ENCODE peak calls at places on chromosomes 5 and 9, in seven cellular contexts. R is fibroblast of lung, S is ovary, J is adrenal gland, H is astrocyte, E is IMR-90, G is thoracic aorta. L is an unnamed sample.

GRCh38 chr5:99037668-99038067 is 108.9 kb upstream of the CHD1 start:
- DNase-seq in R (no peak), S (no peak), J (no peak), H (no peak), E (no peak), G (no peak), L (no peak)

GRCh38 chr5:42059778-42060464 is 134.8 kb downstream of the FBXO4 start:
- DNase-seq in R (no peak), S (no peak), J (no peak), H (no peak), E (no peak), G (no peak), L (no peak)

GRCh38 chr5:163914911-163915310 is 409.5 kb downstream of the MAT2B start:
- DNase-seq in R (no peak), S (no peak), J (no peak), H (no peak), E (no peak), G (no peak), L (peak; percentile 44)

GRCh38 chr9:101738566-101739183 is at the start of gene GRIN3A:
- DNase-seq in R (no peak), S (peak; percentile 18), J (no peak), H (no peak), E (no peak), G (no peak), L (peak; percentile 61)

GRCh38 chr5:105767265-105767664 is 1903.5 kb downstream of the EFNA5 start:
- DNase-seq in R (no peak), S (no peak), J (no peak), H (no peak), E (no peak), G (no peak), L (no peak)

GRCh38 chr9:130227833-130228232 is 37.7 kb upstream of the HMCN2 start:
- DNase-seq in R (no peak), S (no peak), J (no peak), H (no peak), E (no peak), G (no peak), L (no peak)

GRCh38 chr9:14924821-14925220 is 14.6 kb upstream of the FREM1 start:
- DNase-seq in R (peak; percentile 1), S (no peak), J (no peak), H (no peak), E (peak; percentile 28), G (no peak), L (no peak)

GRCh38 chr9:14989811-14990210 is 79.6 kb upstream of the FREM1 start:
- DNase-seq in R (no peak), S (no peak), J (no peak), H (no peak), E (no peak), G (no peak), L (no peak)

GRCh38 chr5:44275908-44276307 is 113.3 kb downstream of the FGF10 start:
- DNase-seq in R (no peak), S (no peak), J (no peak), H (no peak), E (no peak), G (no peak), L (no peak)

GRCh38 chr5:18236386-18236785 is 602.1 kb downstream of the TAF11L14 start:
- DNase-seq in R (no peak), S (no peak), J (no peak), H (no peak), E (no peak), G (no peak), L (no peak)

GRCh38 chr9:101566904-101567724 is 27.7 kb downstream of the PPP3R2 start:
- DNase-seq in R (peak; percentile 26), S (no peak), J (no peak), H (peak; percentile 13), E (peak; percentile 68), G (no peak), L (no peak)

GRCh38 chr5:96714951-96715451 is 52.8 kb downstream of the CAST start:
- DNase-seq in R (peak; percentile 77), S (peak; percentile 67), J (peak; percentile 51), H (peak; percentile 74), E (peak; percentile 91), G (peak; percentile 33), L (no peak)

GRCh38 chr5:117731445-117731844 is 1156.8 kb upstream of the SEMA6A start:
- DNase-seq in R (no peak), S (no peak), J (no peak), H (no peak), E (peak; percentile 22), G (no peak), L (no peak)

GRCh38 chr5:61293873-61294272 is 38.2 kb upstream of the ZSWIM6 start:
- DNase-seq in R (no peak), S (no peak), J (no peak), H (no peak), E (no peak), G (no peak), L (no peak)

GRCh38 chr5:36156619-36157018 is 4.7 kb downstream of the SKP2 start:
- DNase-seq in R (peak; percentile 80), S (no peak), J (no peak), H (peak; percentile 72), E (peak; percentile 69), G (no peak), L (no peak)

GRCh38 chr9:70590264-70590646 is 175.8 kb upstream of the KLF9 start:
- DNase-seq in R (peak; percentile 52), S (no peak), J (no peak), H (peak; percentile 46), E (peak; percentile 70), G (no peak), L (no peak)

GRCh38 chr9:95185931-95186330 is 131.6 kb downstream of the FANCC start:
- DNase-seq in R (no peak), S (no peak), J (no peak), H (no peak), E (no peak), G (no peak), L (no peak)

GRCh38 chr5:178381921-178382688 is 149.5 kb upstream of the PHYKPL start:
- DNase-seq in R (no peak), S (no peak), J (no peak), H (no peak), E (no peak), G (no peak), L (no peak)

GRCh38 chr5:140321796-140322195 is 18.9 kb upstream of the PFDN1 start:
- DNase-seq in R (no peak), S (no peak), J (peak; percentile 82), H (no peak), E (no peak), G (no peak), L (peak; percentile 77)

DNA sequence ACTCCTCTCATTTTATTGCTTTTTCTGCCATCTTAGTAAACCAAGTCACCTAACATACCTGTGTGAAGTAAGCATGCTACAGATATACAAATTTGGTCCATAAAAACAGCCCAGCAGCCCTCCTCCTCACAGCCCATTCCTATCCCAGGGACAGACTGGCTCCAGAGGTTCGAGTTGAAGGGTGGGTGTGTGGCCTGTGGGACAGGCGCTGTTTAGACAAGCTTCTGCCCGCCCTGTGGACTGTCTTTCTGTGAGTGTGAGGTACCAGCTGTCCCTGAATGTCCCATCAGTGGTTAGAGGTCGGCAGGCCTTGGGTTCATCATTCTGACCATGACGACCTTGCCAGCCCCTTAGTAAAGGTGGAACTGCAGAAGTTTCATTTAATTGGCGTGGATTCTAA is 82.0 kb downstream of the WNK2 start:
- DNase-seq in R (no peak), S (no peak), J (no peak), H (no peak), E (no peak), G (no peak), L (no peak)
- H3K4me1 ChIP-seq in R (no peaks in the 10 kb centered on the region), S (no peaks in the 10 kb centered on the region), J (no peaks in the 10 kb centered on the region), H (no peaks in the 10 kb centered on the region), E (no peaks in the 10 kb centered on the region), G (no peaks in the 10 kb centered on the region), L (no peaks in the 10 kb centered on the region)

DNA sequence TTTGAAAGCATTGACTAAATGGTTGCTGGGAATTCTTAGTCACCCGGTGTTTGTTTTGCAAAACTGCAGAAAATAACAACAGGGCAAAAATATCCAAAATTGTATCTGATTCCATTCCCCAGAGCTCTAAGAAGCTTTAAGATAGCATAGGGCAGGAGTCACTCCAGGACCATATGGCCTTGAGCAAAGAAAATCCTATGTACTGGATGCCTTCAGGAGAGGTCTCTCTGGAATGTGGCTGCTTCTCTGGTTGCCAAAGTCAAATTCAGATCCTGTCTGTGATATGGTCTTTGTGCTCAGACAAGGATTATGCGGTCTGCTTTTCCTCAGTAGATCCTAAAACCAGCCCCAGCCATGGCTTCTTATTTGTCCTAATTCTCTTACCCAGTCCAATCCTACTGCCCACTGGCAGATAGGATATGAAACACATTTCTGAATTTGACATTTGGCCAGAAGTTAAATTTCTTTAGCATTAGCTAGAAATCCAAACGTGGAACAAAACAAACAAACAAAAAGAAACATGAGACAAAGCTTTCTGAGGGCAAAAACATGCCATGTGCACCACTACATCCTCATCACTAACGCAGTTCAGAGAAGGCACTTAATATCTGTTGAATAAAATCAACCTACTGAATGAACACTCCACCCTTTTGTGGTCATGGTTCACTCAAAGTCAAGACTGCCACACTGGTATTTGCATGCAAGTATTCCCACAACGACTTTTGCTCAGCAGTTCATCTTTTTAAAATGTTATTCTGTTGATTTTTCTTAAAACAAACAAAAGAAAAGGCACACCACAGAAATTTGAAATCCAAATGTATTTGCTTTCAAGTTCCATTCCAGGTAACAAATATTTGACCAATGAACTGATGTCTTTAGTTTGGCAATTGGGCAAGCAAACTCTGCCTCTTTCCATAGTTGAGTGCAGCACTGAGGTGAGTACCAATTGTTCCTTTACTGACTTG is 165.7 kb downstream of the TRPM6 start:
- DNase-seq in R (no peak), S (no peak), J (no peak), H (no peak), E (no peak), G (no peak), L (no peak)
- H3K27me3 ChIP-seq in R (no peaks in the 10 kb centered on the region), S (no peaks in the 10 kb centered on the region), J (no peaks in the 10 kb centered on the region), H (no peaks in the 10 kb centered on the region), E (peaks cover 2% of the 10 kb centered on the region), G (no peaks in the 10 kb centered on the region), L (no peaks in the 10 kb centered on the region)

DNA sequence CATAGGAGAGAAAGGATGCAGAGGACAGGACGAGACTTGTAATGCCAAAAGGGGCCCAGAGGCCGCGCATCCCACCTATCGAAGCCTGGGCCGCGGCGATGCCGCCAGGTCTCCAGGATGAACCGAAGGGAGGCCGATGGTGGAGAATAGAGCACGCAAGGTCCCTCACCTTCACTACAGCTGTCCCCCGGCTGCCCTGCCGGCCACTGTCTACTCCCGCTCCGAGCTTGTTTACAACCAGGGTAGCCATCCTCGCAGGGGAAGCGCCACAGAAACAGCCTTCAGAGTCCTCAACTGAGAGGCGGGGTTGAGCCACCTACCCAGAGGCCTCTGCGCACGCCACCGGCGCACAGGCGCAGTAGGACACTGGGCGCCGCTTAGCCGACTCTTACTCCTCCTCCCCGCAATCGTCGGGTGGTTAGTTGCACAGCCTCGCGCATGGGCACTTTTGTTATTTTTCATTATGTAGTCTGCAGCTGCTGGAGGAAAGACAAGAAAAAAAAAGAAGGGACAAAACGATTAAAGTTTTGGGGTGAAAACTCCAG is at the start of gene TRIM23:
- DNase-seq in R (peak; percentile 91), S (peak; percentile 90), J (peak; percentile 93), H (peak; percentile 84), E (peak; percentile 91), G (peak; percentile 78), L (peak; percentile 95)
- TF ChIP-seq CTCF in R (no peak), S (no peak), J (no peak), H (no peak), E (no peak), G (no peak), L (no peak)

DNA sequence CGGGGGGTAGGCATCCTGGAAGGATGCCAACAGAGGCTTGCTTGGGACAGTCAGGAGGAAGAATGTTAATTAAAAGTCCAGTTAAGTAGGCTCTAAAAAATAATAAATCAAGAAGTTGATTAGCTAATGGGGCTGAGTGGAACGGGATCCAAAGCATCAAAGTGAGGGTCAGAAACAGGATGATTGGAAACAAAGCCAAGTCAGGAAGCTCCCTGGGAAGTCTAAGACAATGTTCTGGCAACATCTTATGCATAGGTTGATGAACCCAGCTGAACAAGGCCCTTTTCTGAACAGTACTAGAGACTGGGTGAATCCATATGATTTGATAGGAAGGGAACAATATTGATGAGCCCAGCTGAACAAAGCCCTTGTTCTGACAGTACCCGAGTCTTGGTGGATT is 50.2 kb upstream of the STARD4 start:
- DNase-seq in R (no peak), S (no peak), J (no peak), H (no peak), E (no peak), G (no peak), L (no peak)
- H3K4me1 ChIP-seq in R (no peaks in the 10 kb centered on the region), S (no peaks in the 10 kb centered on the region), J (no peaks in the 10 kb centered on the region), H (peaks cover 9% of the 10 kb centered on the region), E (peaks cover 2% of the 10 kb centered on the region), G (no peaks in the 10 kb centered on the region), L (no peaks in the 10 kb centered on the region)

L was measured in upper lobe of right lung.